ENCODE peak calls at places on chromosome X, in four cellular contexts. One of them, this sample, is unnamed.

GRCh38 chrX:134484039-134484438 is 24.1 kb downstream of the HPRT1 start:
- DNase-seq in K562: peak; percentile 57
- DNase-seq in SK-N-SH: peak; percentile 18
- DNase-seq in GM12878: no peak
- DNase-seq in this sample: peak; percentile 8

GRCh38 chrX:133307094-133307493 is 88.9 kb upstream of the TFDP3 start:
- DNase-seq in SK-N-SH: no peak
- DNase-seq in K562: no peak
- DNase-seq in GM12878: no peak
- DNase-seq in this sample: no peak

GRCh38 chrX:133981908-133982307 is 3.5 kb downstream of the GPC3 start:
- DNase-seq in GM12878: no peak
- DNase-seq in K562: no peak
- DNase-seq in SK-N-SH: no peak
- DNase-seq in this sample: no peak

GRCh38 chrX:132676561-132677186 is 187.8 kb upstream of the MBNL3 start:
- DNase-seq in GM12878: no peak
- DNase-seq in SK-N-SH: no peak
- DNase-seq in K562: no peak
- DNase-seq in this sample: no peak

GRCh38 chrX:13398073-13398823 is 78.4 kb upstream of the ATXN3L start:
- DNase-seq in SK-N-SH: no peak
- DNase-seq in GM12878: no peak
- DNase-seq in K562: peak; percentile 54
- DNase-seq in this sample: peak; percentile 1

GRCh38 chrX:48937065-48937907 is 18.5 kb upstream of the PIM2 start:
- DNase-seq in SK-N-SH: no peak
- DNase-seq in K562: peak; percentile 93
- DNase-seq in GM12878: peak; percentile 79
- DNase-seq in this sample: peak; percentile 86

GRCh38 chrX:149853925-149854324 is 27.1 kb upstream of the MAGEA8 start:
- DNase-seq in GM12878: no peak
- DNase-seq in SK-N-SH: no peak
- DNase-seq in K562: peak; percentile 62
- DNase-seq in this sample: no peak

GRCh38 chrX:108348525-108348924 is 89.7 kb downstream of the COL4A6 start:
- DNase-seq in GM12878: no peak
- DNase-seq in K562: no peak
- DNase-seq in SK-N-SH: no peak
- DNase-seq in this sample: no peak

GRCh38 chrX:68842781-68843581 is 14.2 kb downstream of the EFNB1 start:
- DNase-seq in GM12878: no peak
- DNase-seq in K562: no peak
- DNase-seq in SK-N-SH: no peak
- DNase-seq in this sample: peak; percentile 84

GRCh38 chrX:147958316-147958715 is 22.8 kb upstream of the FMR1NB start:
- DNase-seq in SK-N-SH: no peak
- DNase-seq in GM12878: no peak
- DNase-seq in K562: no peak
- DNase-seq in this sample: no peak

GRCh38 chrX:130810561-130810960 is 92.4 kb downstream of the ENOX2 start:
- DNase-seq in SK-N-SH: no peak
- DNase-seq in GM12878: no peak
- DNase-seq in K562: no peak
- DNase-seq in this sample: no peak
- TF ChIP-seq GABPA in SK-N-SH: no peak
- TF ChIP-seq GABPA in GM12878: no peak
- TF ChIP-seq GABPA in K562: no peak
- TF ChIP-seq GABPA in this sample: no peak

GRCh38 chrX:43589735-43590515 is 66.2 kb upstream of the MAOA start:
- DNase-seq in K562: no peak
- DNase-seq in GM12878: no peak
- DNase-seq in SK-N-SH: no peak
- DNase-seq in this sample: no peak
- TF ChIP-seq REST in K562: no peak
- TF ChIP-seq REST in GM12878: no peak
- TF ChIP-seq REST in SK-N-SH: no peak
- TF ChIP-seq REST in this sample: no peak

GRCh38 chrX:44344194-44344593 is 722 bp upstream of the EFHC2 start:
- DNase-seq in GM12878: no peak
- DNase-seq in K562: peak; percentile 76
- DNase-seq in SK-N-SH: no peak
- DNase-seq in this sample: no peak
- TF ChIP-seq GABPA in GM12878: no peak
- TF ChIP-seq GABPA in K562: no peak
- TF ChIP-seq GABPA in SK-N-SH: no peak
- TF ChIP-seq GABPA in this sample: no peak

GRCh38 chrX:19616016-19616415 is 100.7 kb upstream of the MAP3K15 start:
- DNase-seq in K562: no peak
- DNase-seq in GM12878: no peak
- DNase-seq in SK-N-SH: no peak
- DNase-seq in this sample: no peak
- TF ChIP-seq REST in K562: no peak
- TF ChIP-seq REST in GM12878: no peak
- TF ChIP-seq REST in SK-N-SH: no peak
- TF ChIP-seq REST in this sample: no peak

DNA sequence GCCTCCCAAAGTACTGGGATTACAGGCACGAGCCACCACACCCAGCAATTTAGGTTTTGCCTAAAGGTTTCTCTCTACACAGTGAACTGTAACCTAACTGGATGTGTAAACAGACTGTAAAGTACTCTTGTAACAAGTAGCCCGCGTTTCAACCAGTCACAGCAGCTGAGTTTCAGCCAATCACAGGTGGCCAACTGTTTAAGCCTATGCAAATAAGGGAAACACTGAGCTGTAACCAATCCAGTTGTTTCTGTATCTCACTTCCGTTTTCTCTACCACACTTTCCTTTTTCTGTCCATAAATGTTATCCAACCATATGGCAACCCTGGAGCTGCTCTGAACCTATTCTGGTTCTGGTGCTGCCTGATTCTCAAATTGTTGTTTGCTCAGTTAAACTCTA is 59.9 kb downstream of the DIPK2B start:
- DNase-seq in K562: no peak
- DNase-seq in GM12878: no peak
- DNase-seq in SK-N-SH: no peak
- DNase-seq in this sample: no peak
- TF ChIP-seq GABPA in K562: no peak
- TF ChIP-seq GABPA in GM12878: no peak
- TF ChIP-seq GABPA in SK-N-SH: no peak
- TF ChIP-seq GABPA in this sample: no peak

GRCh38 chrX:103063191-103063845 is 653 bp downstream of the BEX1 start:
- DNase-seq in SK-N-SH: peak; percentile 78
- DNase-seq in K562: peak; percentile 21
- DNase-seq in GM12878: no peak
- DNase-seq in this sample: peak; percentile 14
- TF ChIP-seq REST in SK-N-SH: peak; percentile 95
- TF ChIP-seq REST in K562: peak; percentile 37
- TF ChIP-seq REST in GM12878: peak; percentile 80
- TF ChIP-seq REST in this sample: peak; percentile 94

GRCh38 chrX:70052895-70053615 is 3.3 kb upstream of the AWAT2 start:
- DNase-seq in GM12878: no peak
- DNase-seq in SK-N-SH: no peak
- DNase-seq in K562: no peak
- DNase-seq in this sample: no peak
- TF ChIP-seq GABPA in GM12878: no peak
- TF ChIP-seq GABPA in SK-N-SH: no peak
- TF ChIP-seq GABPA in K562: no peak
- TF ChIP-seq GABPA in this sample: no peak

GRCh38 chrX:8404443-8404842 is 60.2 kb upstream of the VCX3B start:
- DNase-seq in SK-N-SH: no peak
- DNase-seq in K562: no peak
- DNase-seq in GM12878: no peak
- DNase-seq in this sample: no peak
- TF ChIP-seq REST in SK-N-SH: no peak
- TF ChIP-seq REST in K562: no peak
- TF ChIP-seq REST in GM12878: no peak
- TF ChIP-seq REST in this sample: no peak

GRCh38 chrX:110021180-110022022 is 18.5 kb downstream of the TMEM164 start:
- DNase-seq in GM12878: no peak
- DNase-seq in SK-N-SH: no peak
- DNase-seq in K562: no peak
- DNase-seq in this sample: no peak

GRCh38 chrX:110022555-110023448 is 19.9 kb downstream of the TMEM164 start:
- DNase-seq in SK-N-SH: no peak
- DNase-seq in K562: no peak
- DNase-seq in GM12878: no peak
- DNase-seq in this sample: no peak

DNA sequence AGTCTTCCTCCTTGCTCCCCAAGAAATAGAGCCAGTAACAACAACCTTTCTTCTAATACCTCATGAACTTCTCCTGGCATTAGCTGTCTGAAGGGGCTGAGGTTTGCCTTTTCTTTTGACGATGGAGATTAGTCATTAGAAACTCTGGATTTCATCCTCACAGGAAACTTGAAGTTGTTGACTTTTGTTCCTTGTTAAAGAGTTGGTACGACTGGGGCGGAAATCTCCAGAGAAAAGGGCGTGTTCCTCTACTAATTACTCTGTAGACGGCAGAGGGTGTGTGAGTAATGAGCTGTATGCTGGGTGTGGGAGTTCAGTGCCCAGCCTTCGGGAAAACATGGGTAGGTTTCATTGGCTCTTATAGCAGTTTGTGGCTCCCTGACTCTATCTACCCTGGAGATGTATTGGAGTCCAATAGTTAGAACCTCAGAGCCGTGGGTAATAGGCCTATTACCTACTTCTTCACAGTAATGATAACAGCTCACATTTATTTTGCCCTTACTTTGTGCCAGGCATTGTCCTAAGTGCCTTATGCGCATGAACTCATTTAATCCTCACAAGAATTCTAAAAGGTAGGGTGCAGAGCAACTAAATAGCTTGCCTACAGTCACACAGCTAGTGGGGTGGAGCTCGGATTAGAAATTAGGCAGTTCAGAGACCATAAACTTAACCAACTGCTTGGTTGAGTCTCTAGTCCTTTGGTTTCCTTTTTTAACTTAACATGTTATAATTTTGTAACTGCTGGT is 23.4 kb downstream of the TMEM164 start:
- DNase-seq in GM12878: no peak
- DNase-seq in K562: no peak
- DNase-seq in SK-N-SH: no peak
- DNase-seq in this sample: no peak
- TF ChIP-seq GABPA in GM12878: no peak
- TF ChIP-seq GABPA in K562: no peak
- TF ChIP-seq GABPA in SK-N-SH: no peak
- TF ChIP-seq GABPA in this sample: no peak

GRCh38 chrX:39602226-39602625 is 495.5 kb downstream of the BCOR start:
- DNase-seq in K562: no peak
- DNase-seq in SK-N-SH: no peak
- DNase-seq in GM12878: no peak
- DNase-seq in this sample: no peak

GRCh38 chrX:39600222-39600621 is 497.5 kb downstream of the BCOR start:
- DNase-seq in GM12878: no peak
- DNase-seq in K562: no peak
- DNase-seq in SK-N-SH: no peak
- DNase-seq in this sample: no peak

GRCh38 chrX:39599339-39599738 is 498.4 kb downstream of the BCOR start:
- DNase-seq in GM12878: no peak
- DNase-seq in SK-N-SH: no peak
- DNase-seq in K562: no peak
- DNase-seq in this sample: no peak

GRCh38 chrX:39603291-39603690 is 494.5 kb downstream of the BCOR start:
- DNase-seq in SK-N-SH: no peak
- DNase-seq in GM12878: no peak
- DNase-seq in K562: no peak
- DNase-seq in this sample: no peak

GRCh38 chrX:39601193-39602085 is 496.3 kb downstream of the BCOR start:
- DNase-seq in SK-N-SH: peak; percentile 36
- DNase-seq in K562: no peak
- DNase-seq in GM12878: no peak
- DNase-seq in this sample: no peak
- TF ChIP-seq REST in SK-N-SH: no peak
- TF ChIP-seq REST in K562: no peak
- TF ChIP-seq REST in GM12878: no peak
- TF ChIP-seq REST in this sample: no peak

This sample was measured in HL-60.